ENCODE peak calls at places on chromosomes 12 and 14, in five cellular contexts. One of them, this sample, is unnamed.
A peak's percentile ranks its signal among the peaks of the same experiment; 100 is the strongest.

GRCh38 chr12:110020956-110021355 is 21.7 kb downstream of the ANKRD13A start:
- DNase-seq in A549: no peak
- DNase-seq in HCT116: no peak
- DNase-seq in GM12878: no peak
- DNase-seq in SK-N-SH: no peak
- DNase-seq in this sample: no peak

GRCh38 chr12:130179191-130179590 is 16.9 kb downstream of the FZD10 start:
- DNase-seq in A549: no peak
- DNase-seq in HCT116: no peak
- DNase-seq in SK-N-SH: no peak
- DNase-seq in GM12878: no peak
- DNase-seq in this sample: no peak

GRCh38 chr12:51814311-51815088 is 34.0 kb downstream of the FIGNL2 start:
- DNase-seq in A549: peak; percentile 82
- DNase-seq in GM12878: no peak
- DNase-seq in SK-N-SH: peak; percentile 95
- DNase-seq in HCT116: no peak
- DNase-seq in this sample: peak; percentile 89

GRCh38 chr14:60183724-60184596 is 18.8 kb upstream of the DHRS7 start:
- DNase-seq in GM12878: no peak
- DNase-seq in HCT116: peak; percentile 61
- DNase-seq in A549: peak; percentile 61
- DNase-seq in SK-N-SH: no peak
- DNase-seq in this sample: peak; percentile 84

GRCh38 chr12:121955258-121956040 is 37.1 kb downstream of the CFAP251 start:
- DNase-seq in A549: peak; percentile 48
- DNase-seq in HCT116: peak; percentile 24
- DNase-seq in SK-N-SH: peak; percentile 41
- DNase-seq in GM12878: no peak
- DNase-seq in this sample: peak; percentile 56

GRCh38 chr12:124833693-124834122 is 30.0 kb downstream of the SCARB1 start:
- DNase-seq in GM12878: no peak
- DNase-seq in SK-N-SH: peak; percentile 51
- DNase-seq in A549: no peak
- DNase-seq in HCT116: peak; percentile 78
- DNase-seq in this sample: peak; percentile 90

GRCh38 chr12:104653730-104654328 is 197.1 kb downstream of the CHST11 start:
- DNase-seq in GM12878: no peak
- DNase-seq in SK-N-SH: no peak
- DNase-seq in HCT116: no peak
- DNase-seq in A549: peak; percentile 38
- DNase-seq in this sample: peak; percentile 84

GRCh38 chr12:110279976-110280783 is 867 bp upstream of the ATP2A2 start:
- DNase-seq in HCT116: no peak
- DNase-seq in A549: peak; percentile 76
- DNase-seq in GM12878: no peak
- DNase-seq in SK-N-SH: peak; percentile 76
- DNase-seq in this sample: peak; percentile 78

GRCh38 chr14:75213172-75213571 is 36.8 kb upstream of the TMED10 start:
- DNase-seq in SK-N-SH: no peak
- DNase-seq in HCT116: no peak
- DNase-seq in GM12878: no peak
- DNase-seq in A549: no peak
- DNase-seq in this sample: no peak

GRCh38 chr14:94171208-94171607 is 2.9 kb upstream of the PPP4R4 start:
- DNase-seq in GM12878: no peak
- DNase-seq in SK-N-SH: peak; percentile 34
- DNase-seq in A549: no peak
- DNase-seq in HCT116: no peak
- DNase-seq in this sample: no peak

GRCh38 chr14:75418779-75419768 is 8.7 kb upstream of the JDP2 start:
- DNase-seq in SK-N-SH: no peak
- DNase-seq in A549: peak; percentile 46
- DNase-seq in GM12878: peak; percentile 57
- DNase-seq in HCT116: peak; percentile 58
- DNase-seq in this sample: peak; percentile 97

GRCh38 chr14:50249118-50249775 is 17.9 kb upstream of the SOS2 start:
- DNase-seq in SK-N-SH: no peak
- DNase-seq in GM12878: no peak
- DNase-seq in HCT116: no peak
- DNase-seq in A549: no peak
- DNase-seq in this sample: peak; percentile 12

GRCh38 chr12:19474147-19474546 is 34.9 kb downstream of the AEBP2 start:
- DNase-seq in A549: no peak
- DNase-seq in GM12878: no peak
- DNase-seq in SK-N-SH: no peak
- DNase-seq in HCT116: no peak
- DNase-seq in this sample: no peak

GRCh38 chr12:1544991-1545700 is 49.2 kb downstream of the FBXL14 start:
- DNase-seq in A549: peak; percentile 54
- DNase-seq in HCT116: peak; percentile 4
- DNase-seq in GM12878: no peak
- DNase-seq in SK-N-SH: no peak
- DNase-seq in this sample: peak; percentile 47

GRCh38 chr12:27573972-27574371 is 50.0 kb downstream of the PPFIBP1 start:
- DNase-seq in SK-N-SH: no peak
- DNase-seq in GM12878: no peak
- DNase-seq in HCT116: peak; percentile 37
- DNase-seq in A549: peak; percentile 23
- DNase-seq in this sample: no peak

GRCh38 chr14:71533396-71533795 is 398.8 kb upstream of the RGS6 start:
- DNase-seq in A549: no peak
- DNase-seq in GM12878: no peak
- DNase-seq in HCT116: no peak
- DNase-seq in SK-N-SH: no peak
- DNase-seq in this sample: no peak

GRCh38 chr12:104310751-104311297 is 7.3 kb downstream of the EID3 start:
- DNase-seq in GM12878: no peak
- DNase-seq in SK-N-SH: no peak
- DNase-seq in HCT116: no peak
- DNase-seq in A549: no peak
- DNase-seq in this sample: no peak

GRCh38 chr12:42590324-42590934 is 883 bp upstream of the PRICKLE1 start:
- DNase-seq in HCT116: no peak
- DNase-seq in SK-N-SH: peak; percentile 50
- DNase-seq in A549: peak; percentile 35
- DNase-seq in GM12878: no peak
- DNase-seq in this sample: peak; percentile 31

GRCh38 chr14:55845963-55846851 is 266.2 kb downstream of the KTN1 start:
- DNase-seq in SK-N-SH: no peak
- DNase-seq in A549: no peak
- DNase-seq in GM12878: no peak
- DNase-seq in HCT116: no peak
- DNase-seq in this sample: no peak

DNA sequence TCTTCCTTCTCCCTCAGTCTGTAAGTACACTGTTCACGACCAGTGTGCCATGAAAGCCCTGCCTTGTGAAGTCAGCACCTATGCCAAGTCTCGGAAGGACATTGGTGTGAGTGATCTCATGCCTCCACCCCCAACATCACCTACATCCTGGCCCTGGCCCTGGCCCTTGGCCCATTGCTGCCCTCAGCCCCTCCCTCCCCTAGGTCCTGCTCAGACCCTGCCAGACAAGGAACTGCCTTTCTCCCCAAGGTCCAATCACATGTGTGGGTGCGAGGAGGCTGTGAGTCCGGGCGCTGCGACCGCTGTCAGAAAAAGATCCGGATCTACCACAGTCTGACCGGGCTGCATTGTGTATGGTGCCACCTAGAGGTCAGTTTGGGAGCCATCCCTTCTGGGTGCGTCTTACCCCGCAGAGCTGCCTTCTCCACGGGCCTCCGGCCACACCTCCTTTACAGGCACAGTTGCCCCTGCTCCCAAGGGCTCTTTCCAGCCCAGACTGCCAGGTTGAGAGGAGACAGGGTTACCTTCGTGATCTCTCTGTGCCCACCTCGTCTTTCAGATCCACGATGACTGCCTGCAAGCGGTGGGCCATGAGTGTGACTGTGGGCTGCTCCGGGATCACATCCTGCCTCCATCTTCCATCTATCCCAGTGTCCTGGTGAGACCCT is 9.2 kb downstream of the DGKA start:
- DNase-seq in A549: peak; percentile 87
- DNase-seq in SK-N-SH: peak; percentile 90
- DNase-seq in HCT116: peak; percentile 59
- DNase-seq in GM12878: peak; percentile 60
- DNase-seq in this sample: peak; percentile 97
- H3K4me3 ChIP-seq in A549: no peak overlapping the region
- H3K4me3 ChIP-seq in SK-N-SH: no peak overlapping the region
- H3K4me3 ChIP-seq in HCT116: no peak overlapping the region
- H3K4me3 ChIP-seq in GM12878: no peak overlapping the region
- H3K4me3 ChIP-seq in this sample: peak overlapping the region; percentile 1

DNA sequence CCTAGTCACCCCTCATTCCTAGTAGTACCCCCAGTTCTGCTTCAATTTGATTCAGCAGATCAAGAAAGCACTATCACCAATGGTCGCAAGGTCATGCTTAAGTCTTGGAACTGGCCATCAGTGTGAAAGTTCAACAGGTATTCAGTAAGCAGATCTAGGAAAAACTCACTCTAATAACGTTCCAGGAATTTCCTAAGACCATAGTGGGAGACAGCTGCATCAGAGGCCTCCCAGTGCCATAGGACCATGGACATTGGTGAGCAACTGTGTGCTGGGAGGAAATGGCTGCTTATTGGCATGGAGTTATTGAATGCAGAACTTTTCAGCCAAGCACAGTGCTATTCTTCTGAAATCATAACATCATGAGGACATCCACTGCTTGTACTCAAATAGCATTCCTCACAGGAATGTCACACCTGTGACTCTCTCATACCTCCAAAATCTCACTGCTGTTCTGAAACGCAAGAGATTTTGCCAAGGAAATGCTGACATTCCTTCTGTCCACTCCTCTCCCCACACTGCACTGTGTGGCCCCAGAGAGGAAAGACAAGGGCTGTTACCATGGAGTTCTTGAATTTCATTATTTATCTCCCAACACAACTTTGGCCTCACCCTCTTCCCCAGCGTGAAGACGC is 30.9 kb upstream of the MDM2 start:
- DNase-seq in A549: no peak
- DNase-seq in GM12878: no peak
- DNase-seq in HCT116: no peak
- DNase-seq in SK-N-SH: no peak
- DNase-seq in this sample: no peak
- H3K4me2 ChIP-seq in A549: no peak overlapping the region
- H3K4me2 ChIP-seq in GM12878: no peak overlapping the region
- H3K4me2 ChIP-seq in HCT116: no peak overlapping the region
- H3K4me2 ChIP-seq in SK-N-SH: no peak overlapping the region
- H3K4me2 ChIP-seq in this sample: no peak overlapping the region

DNA sequence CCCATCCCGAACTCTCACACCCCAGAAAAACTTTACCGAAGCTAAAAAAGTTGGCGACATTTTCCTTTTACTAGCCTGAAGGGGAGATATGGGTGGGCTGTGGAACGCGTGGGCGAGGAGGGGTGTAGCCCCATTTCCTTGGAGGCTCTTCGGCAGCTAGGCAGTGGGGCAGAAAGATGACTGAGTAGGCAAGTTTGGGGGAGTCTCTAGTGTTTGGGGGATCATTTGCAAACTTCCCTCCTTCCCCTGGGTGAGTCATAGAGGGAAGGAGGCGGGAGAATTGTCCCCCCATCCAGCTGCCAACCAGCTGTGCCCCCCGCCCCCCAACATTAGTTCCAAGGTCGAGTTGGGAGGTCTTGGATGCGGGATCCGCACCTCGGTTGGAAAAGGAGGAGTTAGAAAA is 2.3 kb downstream of the GLI1 start:
- DNase-seq in A549: no peak
- DNase-seq in SK-N-SH: no peak
- DNase-seq in GM12878: no peak
- DNase-seq in HCT116: no peak
- DNase-seq in this sample: no peak
- TF ChIP-seq REST in A549: peak; percentile 14
- TF ChIP-seq REST in SK-N-SH: no peak
- TF ChIP-seq REST in GM12878: no peak
- TF ChIP-seq REST in HCT116: no peak
- TF ChIP-seq REST in this sample: no peak

GRCh38 chr14:51478241-51478640 is 173.5 kb upstream of the FRMD6 start:
- DNase-seq in GM12878: no peak
- DNase-seq in A549: no peak
- DNase-seq in SK-N-SH: no peak
- DNase-seq in HCT116: no peak
- DNase-seq in this sample: no peak

GRCh38 chr14:51482112-51482511 is 169.6 kb upstream of the FRMD6 start:
- DNase-seq in SK-N-SH: peak; percentile 41
- DNase-seq in GM12878: no peak
- DNase-seq in HCT116: no peak
- DNase-seq in A549: no peak
- DNase-seq in this sample: no peak

GRCh38 chr14:51481643-51482042 is 170.1 kb upstream of the FRMD6 start:
- DNase-seq in GM12878: no peak
- DNase-seq in A549: no peak
- DNase-seq in HCT116: no peak
- DNase-seq in SK-N-SH: peak; percentile 52
- DNase-seq in this sample: no peak

GRCh38 chr14:51484491-51484890 is 167.2 kb upstream of the FRMD6 start:
- DNase-seq in A549: no peak
- DNase-seq in GM12878: no peak
- DNase-seq in SK-N-SH: no peak
- DNase-seq in HCT116: no peak
- DNase-seq in this sample: no peak

GRCh38 chr14:51479584-51480305 is 172.0 kb upstream of the FRMD6 start:
- DNase-seq in HCT116: no peak
- DNase-seq in A549: no peak
- DNase-seq in GM12878: peak; percentile 9
- DNase-seq in SK-N-SH: no peak
- DNase-seq in this sample: no peak
- H3K4me3 ChIP-seq in HCT116: no peak overlapping the region
- H3K4me3 ChIP-seq in A549: no peak overlapping the region
- H3K4me3 ChIP-seq in GM12878: no peak overlapping the region
- H3K4me3 ChIP-seq in SK-N-SH: no peak overlapping the region
- H3K4me3 ChIP-seq in this sample: no peak overlapping the region

DNA sequence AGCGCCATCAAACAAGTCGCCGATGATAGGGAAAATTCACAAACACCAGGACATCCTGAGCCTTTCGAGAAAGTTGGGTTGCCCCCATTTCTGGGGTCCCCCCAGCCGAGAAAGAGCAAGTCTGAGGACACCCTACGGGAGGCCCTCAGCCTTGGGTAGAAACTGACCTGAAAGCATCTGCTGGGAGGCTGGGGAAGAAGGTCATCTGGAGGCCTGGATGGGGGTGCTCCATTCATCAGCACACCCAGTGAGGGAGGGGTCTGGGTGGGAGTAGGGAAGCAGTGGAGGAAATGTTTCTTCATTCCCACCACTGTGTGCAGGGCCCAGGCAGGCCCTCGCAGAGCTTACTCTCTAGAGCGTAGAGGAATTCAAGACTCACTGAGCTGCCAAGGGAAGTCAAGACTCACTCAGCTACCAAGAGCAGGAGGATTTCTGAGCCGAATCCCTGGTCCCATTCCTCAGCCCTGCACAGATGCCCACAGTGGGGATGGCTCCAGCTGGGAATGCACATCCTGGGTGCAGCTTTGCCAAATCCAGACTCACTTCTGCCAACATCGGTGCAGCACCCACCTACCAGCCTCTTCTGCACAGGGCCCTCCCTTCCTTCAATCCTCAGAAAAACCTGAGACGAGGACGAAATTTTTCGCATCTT is 38.1 kb downstream of the DIO3 start:
- DNase-seq in HCT116: no peak
- DNase-seq in SK-N-SH: no peak
- DNase-seq in A549: no peak
- DNase-seq in GM12878: no peak
- DNase-seq in this sample: no peak
- H3K4me2 ChIP-seq in HCT116: no peak overlapping the region
- H3K4me2 ChIP-seq in SK-N-SH: no peak overlapping the region
- H3K4me2 ChIP-seq in A549: no peak overlapping the region
- H3K4me2 ChIP-seq in GM12878: no peak overlapping the region
- H3K4me2 ChIP-seq in this sample: no peak overlapping the region

GRCh38 chr12:114826233-114826632 is 142.3 kb upstream of the TBX3 start:
- DNase-seq in A549: no peak
- DNase-seq in SK-N-SH: no peak
- DNase-seq in GM12878: no peak
- DNase-seq in HCT116: no peak
- DNase-seq in this sample: no peak
- TF ChIP-seq REST in A549: no peak
- TF ChIP-seq REST in SK-N-SH: no peak
- TF ChIP-seq REST in GM12878: no peak
- TF ChIP-seq REST in HCT116: no peak
- TF ChIP-seq REST in this sample: no peak